ENCODE peak calls at places on chromosome 1, in eight cellular contexts. Q, O, J, G, E, M, W and S are unnamed samples.

GRCh38 chr1:30806381-30807317 is 49.1 kb upstream of the LAPTM5 start:
- DNase-seq in M (no peak), J (no peak), Q (no peak), W (no peak), G (no peak), O (no peak), E (no peak), S (no peak)

GRCh38 chr1:111366256-111366655 is 61.3 kb downstream of the OVGP1 start:
- DNase-seq in M (no peak), G (no peak), O (peak), Q (no peak), J (no peak), E (no peak), W (no peak), S (no peak)

GRCh38 chr1:115090956-115091355 is 1.7 kb upstream of the TSPAN2 start:
- DNase-seq in Q (no peak), J (no peak), G (no peak), W (no peak), E (no peak), M (no peak), O (no peak), S (no peak)

GRCh38 chr1:5110508-5110907 is 456.1 kb downstream of the AJAP1 start:
- DNase-seq in W (no peak), Q (no peak), M (no peak), J (no peak), O (no peak), E (no peak), G (no peak), S (no peak)

GRCh38 chr1:248906741-248907661 is 966 bp downstream of the PGBD2 start:
- DNase-seq in W (peak), J (no peak), E (peak), Q (no peak), G (peak), M (no peak), O (peak), S (no peak)

GRCh38 chr1:26285366-26286063 is 5.6 kb downstream of the SH3BGRL3 start:
- DNase-seq in Q (no peak), M (no peak), W (peak), J (peak), G (peak), O (no peak), E (no peak), S (peak)

GRCh38 chr1:228867093-228867950 is 132.0 kb downstream of the RHOU start:
- DNase-seq in G (no peak), Q (no peak), J (no peak), E (no peak), M (no peak), W (no peak), O (no peak), S (no peak)

GRCh38 chr1:112748396-112748795 is 33.3 kb upstream of the PPM1J start:
- DNase-seq in Q (no peak), O (no peak), M (no peak), G (no peak), E (no peak), J (no peak), W (no peak), S (no peak)

GRCh38 chr1:3001471-3002348 is 19.6 kb upstream of the ACTRT2 start:
- DNase-seq in Q (no peak), M (no peak), W (no peak), J (no peak), O (no peak), G (no peak), E (no peak), S (no peak)

GRCh38 chr1:151568626-151569088 is 28.5 kb downstream of the TUFT1 start:
- DNase-seq in Q (no peak), J (no peak), E (no peak), O (no peak), M (no peak), G (no peak), W (no peak), S (no peak)

DNA sequence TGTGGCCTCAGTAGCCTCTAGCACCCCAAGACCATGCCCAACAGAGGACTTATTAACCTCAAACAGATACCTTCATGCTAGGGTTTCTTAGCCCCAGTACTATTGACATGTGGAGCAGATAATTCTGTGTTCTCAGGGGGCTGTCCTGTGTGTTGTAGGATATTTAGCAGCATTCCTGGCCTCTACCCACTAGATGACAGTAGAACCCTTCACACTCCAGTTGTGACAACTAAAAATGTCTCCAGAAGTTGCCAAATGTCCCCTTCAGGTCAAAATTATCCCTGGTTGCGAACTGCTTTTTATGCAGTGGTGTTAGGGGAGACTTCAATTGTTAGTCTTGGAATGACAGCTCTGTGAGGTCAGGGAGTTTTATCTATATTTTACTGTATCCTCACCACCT is 8.1 kb downstream of the KAZN start:
- DNase-seq in Q (no peak), O (no peak), E (no peak), M (no peak), W (no peak), J (no peak), G (no peak), S (no peak)
- TF ChIP-seq CTCF in Q (no peak), O (peak), E (no peak), M (no peak), W (no peak), J (peak), G (no peak), S (peak)

GRCh38 chr1:49358036-49358435 is 581.3 kb upstream of the BEND5 start:
- DNase-seq in G (no peak), E (no peak), O (no peak), W (no peak), M (no peak), J (no peak), Q (no peak), S (no peak)
- TF ChIP-seq CTCF in G (no peak), E (no peak), O (no peak), W (no peak), M (no peak), J (no peak), Q (no peak), S (no peak)

DNA sequence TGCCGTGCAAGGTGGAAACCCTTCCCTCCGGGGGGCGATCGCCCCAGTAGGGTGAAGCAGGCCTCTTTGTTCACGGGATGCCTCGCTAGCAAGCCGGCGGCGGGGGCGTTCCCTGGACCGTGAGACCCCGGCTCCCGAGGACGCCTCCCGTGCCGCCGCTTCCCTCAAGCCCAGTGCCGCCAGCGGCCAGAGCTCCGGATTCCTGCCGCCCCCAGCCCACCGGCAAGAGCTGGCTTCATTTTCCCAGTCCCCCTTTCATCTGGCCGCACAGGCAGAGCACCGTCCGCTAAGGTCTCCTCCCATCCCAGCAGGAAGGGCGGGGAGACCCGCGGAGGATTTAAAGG is 16.3 kb downstream of the IER5 start:
- DNase-seq in O (no peak), E (no peak), Q (peak), G (peak), W (peak), M (no peak), J (peak), S (peak)
- TF ChIP-seq CTCF in O (no peak), E (peak), Q (no peak), G (no peak), W (no peak), M (no peak), J (peak), S (peak)

GRCh38 chr1:201266774-201267173 is 16.5 kb upstream of the PKP1 start:
- DNase-seq in G (no peak), E (no peak), W (no peak), O (peak), J (no peak), Q (no peak), M (no peak), S (no peak)

GRCh38 chr1:201269241-201269640 is 14.1 kb upstream of the PKP1 start:
- DNase-seq in W (no peak), Q (no peak), E (no peak), G (no peak), O (no peak), J (no peak), M (no peak), S (no peak)

GRCh38 chr1:201267481-201268229 is 15.7 kb upstream of the PKP1 start:
- DNase-seq in O (peak), Q (no peak), M (no peak), G (no peak), J (no peak), E (no peak), W (no peak), S (no peak)

GRCh38 chr1:201269900-201270410 is 13.4 kb upstream of the PKP1 start:
- DNase-seq in E (no peak), J (no peak), W (no peak), M (peak), Q (no peak), O (no peak), G (no peak), S (no peak)

GRCh38 chr1:201268604-201269151 is 14.6 kb upstream of the PKP1 start:
- DNase-seq in M (peak), E (no peak), O (peak), J (no peak), Q (no peak), W (no peak), G (no peak), S (no peak)
- TF ChIP-seq CTCF in M (no peak), E (no peak), O (no peak), J (no peak), Q (no peak), W (no peak), G (no peak), S (no peak)

DNA sequence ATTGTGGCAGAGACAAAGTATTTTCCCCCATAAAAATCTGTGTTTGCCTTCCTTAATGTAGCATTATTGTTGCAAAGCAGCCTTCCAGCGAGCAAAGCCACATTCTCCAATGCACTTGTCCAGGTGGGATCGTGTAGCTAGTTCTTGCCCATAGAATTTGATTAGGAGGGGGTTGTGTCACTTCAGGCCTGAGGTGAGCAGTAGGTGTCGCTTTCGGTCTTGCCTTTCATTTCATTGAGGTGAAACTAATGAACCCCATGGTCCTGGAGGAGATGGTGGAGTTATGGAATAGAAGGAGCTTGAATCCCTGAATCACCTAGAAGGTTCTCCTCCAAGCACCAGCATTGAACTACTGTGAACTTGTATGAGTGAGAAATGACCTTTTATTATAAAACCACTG is 318.9 kb upstream of the PBX1 start:
- DNase-seq in G (no peak), E (no peak), M (peak), Q (no peak), W (no peak), J (no peak), O (no peak), S (no peak)
- TF ChIP-seq CTCF in G (no peak), E (peak), M (peak), Q (no peak), W (peak), J (no peak), O (no peak), S (no peak)

DNA sequence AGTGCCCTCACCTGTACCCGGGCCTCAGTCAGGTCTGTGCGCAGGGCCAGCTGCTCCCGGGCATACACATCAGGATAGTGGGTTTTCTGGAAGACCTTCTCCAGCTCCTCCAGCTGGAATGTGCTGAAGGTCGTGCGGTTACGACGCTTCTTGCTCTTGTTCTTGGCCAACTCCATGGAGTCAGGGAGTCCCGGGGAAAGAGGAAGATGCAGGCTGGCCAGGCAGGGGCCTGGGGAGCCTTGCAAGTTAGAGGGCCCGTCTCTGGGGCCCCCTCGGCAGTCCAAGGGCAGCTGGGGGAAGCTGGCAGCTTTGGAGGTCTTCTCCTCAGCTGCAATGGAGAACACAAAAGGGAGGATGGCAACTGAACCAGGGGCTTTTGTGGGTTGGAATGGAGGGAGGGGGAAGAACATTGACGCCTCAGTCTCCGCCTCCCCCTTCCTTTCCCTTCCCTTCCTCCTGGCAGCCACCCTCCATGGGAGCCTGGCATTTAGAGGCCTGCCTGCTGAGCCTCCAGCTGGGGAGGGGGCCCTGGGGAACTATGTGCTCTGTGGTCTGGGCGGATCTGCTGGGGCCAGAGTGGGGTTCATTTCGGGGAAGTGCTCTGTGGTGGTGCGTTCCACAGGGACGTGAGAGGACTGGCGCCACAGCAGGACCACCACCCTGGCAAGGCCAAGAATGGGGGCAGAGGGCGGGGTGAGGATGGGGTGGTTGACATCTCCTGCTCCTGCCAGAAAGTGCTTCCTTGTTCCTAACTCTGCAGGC is 5.7 kb downstream of the ALX3 start:
- DNase-seq in J (no peak), Q (no peak), M (no peak), W (no peak), O (no peak), G (no peak), E (no peak), S (no peak)
- TF ChIP-seq CTCF in J (no peak), Q (no peak), M (no peak), W (no peak), O (no peak), G (no peak), E (no peak), S (no peak)